ENCODE peak calls at places on chromosomes 16 and 17, in eight cellular contexts. M, G, V, O, I, E, B and K are unnamed samples.

GRCh38 chr17:44898768-44899073 is 524 bp downstream of the EFTUD2 start:
- DNase-seq in B (no peak), V (no peak), O (peak), G (no peak), E (no peak), M (no peak), I (no peak), K (no peak)

GRCh38 chr16:57627184-57627871 is 1.1 kb upstream of the ADGRG1 start:
- DNase-seq in E (no peak), G (no peak), B (no peak), I (no peak), M (no peak), V (peak), O (peak), K (peak)

GRCh38 chr16:72241930-72242329 is 70.0 kb upstream of the PMFBP1 start:
- DNase-seq in G (peak), B (no peak), I (no peak), M (no peak), O (peak), V (peak), E (no peak), K (no peak)

GRCh38 chr17:65723356-65723928 is 162.0 kb upstream of the AXIN2 start:
- DNase-seq in G (no peak), M (no peak), B (no peak), O (peak), I (no peak), E (no peak), V (no peak), K (no peak)

GRCh38 chr16:80459331-80459777 is 81.4 kb upstream of the DYNLRB2 start:
- DNase-seq in I (no peak), V (no peak), O (peak), E (no peak), B (no peak), M (peak), G (no peak), K (no peak)

GRCh38 chr17:77581480-77581879 is 377.0 kb upstream of the TNRC6C start:
- DNase-seq in O (peak), V (no peak), I (no peak), M (no peak), G (no peak), E (no peak), B (no peak), K (no peak)

GRCh38 chr17:65123757-65124675 is 13.2 kb upstream of the RGS9 start:
- DNase-seq in M (no peak), V (no peak), E (no peak), B (no peak), I (no peak), O (peak), G (no peak), K (no peak)

GRCh38 chr16:78368121-78369102 is 269.0 kb downstream of the WWOX start:
- DNase-seq in O (no peak), G (no peak), E (no peak), V (no peak), I (no peak), M (no peak), B (no peak), K (no peak)

GRCh38 chr17:78144736-78145641 is 1.2 kb upstream of the C17orf99 start:
- DNase-seq in I (no peak), V (no peak), M (peak), B (no peak), E (no peak), G (peak), O (no peak), K (no peak)

GRCh38 chr16:2610781-2611498 is 71.4 kb upstream of the KCTD5 start:
- DNase-seq in E (no peak), O (no peak), I (no peak), B (no peak), V (no peak), G (no peak), M (no peak), K (no peak)

GRCh38 chr16:88479795-88480760 is 27.0 kb downstream of the ZFPM1 start:
- DNase-seq in O (no peak), I (no peak), V (no peak), B (no peak), M (peak), G (no peak), E (no peak), K (no peak)

GRCh38 chr16:57244767-57245471 is at the start of gene ARL2BP:
- DNase-seq in M (peak), I (peak), E (peak), G (peak), B (peak), V (peak), O (peak), K (peak)

GRCh38 chr17:384622-385194 is 32.1 kb upstream of the RPH3AL start:
- DNase-seq in B (no peak), V (no peak), O (no peak), E (no peak), G (no peak), M (peak), I (no peak), K (no peak)

GRCh38 chr16:88635671-88636070 is 2.7 kb upstream of the IL17C start:
- DNase-seq in G (no peak), O (no peak), E (no peak), B (no peak), M (no peak), V (no peak), I (no peak), K (no peak)

GRCh38 chr17:67052720-67053437 is 8.5 kb downstream of the CACNG1 start:
- DNase-seq in V (no peak), I (no peak), E (no peak), G (no peak), M (no peak), O (no peak), B (no peak), K (no peak)

GRCh38 chr17:40459646-40460584 is 16.7 kb downstream of the IGFBP4 start:
- DNase-seq in I (no peak), E (no peak), B (no peak), O (no peak), M (no peak), G (no peak), V (no peak), K (no peak)

GRCh38 chr16:86517652-86518258 is 7.4 kb downstream of the FOXF1 start:
- DNase-seq in O (peak), V (no peak), E (no peak), M (peak), G (peak), I (no peak), B (no peak), K (no peak)

GRCh38 chr17:43019418-43019817 is 2.8 kb downstream of the VAT1 start:
- DNase-seq in I (no peak), M (no peak), E (no peak), V (no peak), G (no peak), O (no peak), B (no peak), K (no peak)

GRCh38 chr16:1181715-1182671 is 29.1 kb downstream of the CACNA1H start:
- DNase-seq in M (peak), B (no peak), O (peak), G (no peak), E (no peak), I (no peak), V (no peak), K (peak)